ENCODE peak calls at places on chromosomes 6 and 20, in five cellular contexts. Y is HCT116, F is GM12892, P is endothelial cell of umbilical vein, R is transverse colon. J is an unnamed sample.

GRCh38 chr20:19890358-19891117 is 126.6 kb upstream of the NAA20 start:
- DNase-seq in Y (no peak), F (no peak), P (no peak), R (no peak), J (no peak)

GRCh38 chr6:50062051-50062450 is 12.3 kb upstream of the DEFB112 start:
- DNase-seq in Y (peak; percentile 2), F (no peak), P (no peak), R (no peak), J (no peak)

GRCh38 chr6:147209762-147210449 is 5.7 kb downstream of the STXBP5 start:
- DNase-seq in Y (no peak), F (no peak), P (no peak), R (no peak), J (no peak)

GRCh38 chr20:59945731-59946130 is 5.5 kb downstream of the FAM217B start:
- DNase-seq in Y (no peak), F (no peak), P (no peak), R (no peak), J (no peak)

GRCh38 chr6:41707565-41708200 is 27.7 kb downstream of the TFEB start:
- DNase-seq in Y (no peak), F (no peak), P (no peak), R (no peak), J (no peak)

GRCh38 chr20:19322061-19322985 is 109.9 kb downstream of the SLC24A3 start:
- DNase-seq in Y (no peak), F (no peak), P (no peak), R (no peak), J (no peak)

GRCh38 chr6:71289039-71289801 is 609 bp downstream of the OGFRL1 start:
- DNase-seq in Y (no peak), F (peak; percentile 31), P (peak; percentile 25), R (peak; percentile 20), J (no peak)

GRCh38 chr6:88263591-88263990 is 97.4 kb upstream of the CNR1 start:
- DNase-seq in Y (no peak), F (no peak), P (no peak), R (no peak), J (no peak)

GRCh38 chr6:72761767-72762166 is 139.9 kb downstream of the KCNQ5 start:
- DNase-seq in Y (no peak), F (no peak), P (no peak), R (no peak), J (no peak)

GRCh38 chr6:16227048-16227562 is 11.3 kb upstream of the GMPR start:
- DNase-seq in Y (no peak), F (no peak), P (no peak), R (no peak), J (no peak)

GRCh38 chr20:62141397-62142251 is 1.6 kb downstream of the PSMA7 start:
- DNase-seq in Y (no peak), F (no peak), P (peak; percentile 37), R (no peak), J (no peak)

GRCh38 chr20:62143976-62144825 is 632 bp downstream of the SS18L1 start:
- DNase-seq in Y (no peak), F (peak; percentile 61), P (peak; percentile 67), R (peak; percentile 62), J (no peak)

GRCh38 chr20:62145688-62146018 is 2.1 kb downstream of the SS18L1 start:
- DNase-seq in Y (no peak), F (no peak), P (no peak), R (no peak), J (no peak)

GRCh38 chr20:62142252-62143117 is 709 bp downstream of the PSMA7 start:
- DNase-seq in Y (no peak), F (no peak), P (peak; percentile 20), R (peak; percentile 36), J (no peak)

DNA sequence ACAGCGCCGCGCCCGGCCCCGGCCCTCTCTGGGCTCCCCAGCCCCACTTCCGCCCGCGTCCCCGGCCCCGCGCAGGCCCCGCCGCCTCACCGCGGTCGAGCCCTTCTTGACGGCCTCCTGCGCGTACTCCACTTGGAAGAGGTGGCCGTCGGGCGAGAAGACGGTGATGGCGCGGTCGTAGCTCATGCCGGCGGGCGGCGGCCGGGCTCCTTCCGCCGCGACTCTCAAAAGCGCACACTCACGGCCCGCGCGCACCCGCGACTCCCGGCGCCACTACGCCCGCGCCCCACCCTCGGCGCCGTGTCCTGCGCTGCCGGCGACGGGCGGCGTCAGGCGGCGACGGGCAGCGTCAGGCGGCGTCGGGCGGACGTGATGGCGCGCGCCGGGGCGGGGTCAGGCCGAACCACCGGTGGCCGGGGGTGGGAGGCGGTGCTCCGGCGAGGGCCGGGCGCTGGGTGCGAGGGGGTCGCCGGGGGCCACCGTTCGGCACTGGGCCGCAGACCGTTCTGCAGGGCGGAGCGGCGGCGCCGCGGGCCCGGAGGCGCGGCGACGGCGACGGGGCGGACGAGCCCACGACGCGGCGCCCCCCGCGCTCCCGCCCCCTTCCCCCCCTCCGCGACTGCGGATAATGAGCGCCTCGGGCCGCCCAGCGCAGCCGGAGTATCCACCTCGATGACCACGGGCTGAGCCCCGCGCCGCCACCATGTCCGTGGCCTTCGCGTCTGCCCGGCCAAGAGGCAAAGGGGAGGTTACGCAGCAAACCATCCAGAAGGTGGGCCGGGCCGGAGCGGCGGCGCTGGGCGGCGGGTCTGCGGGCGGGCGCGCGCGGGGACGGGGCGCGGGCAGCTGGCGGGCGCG is at the start of the genes PSMA7 and SS18L1:
- DNase-seq in Y (peak; percentile 50), F (peak; percentile 90), P (peak; percentile 81), R (peak; percentile 89), J (peak; percentile 95)
- TF ChIP-seq POLR2A in Y (peak; percentile 64), F (peak; percentile 75), P (peak; percentile 70), R (peak; percentile 81), J (no peak)

GRCh38 chr20:10433623-10434466 is at the start of gene MKKS:
- DNase-seq in Y (peak; percentile 80), F (peak; percentile 66), P (peak; percentile 90), R (peak; percentile 93), J (peak; percentile 55)
- TF ChIP-seq POLR2AphosphoS5 in Y (no peak), F (no peak), P (no peak), R (peak; percentile 43), J (no peak)

GRCh38 chr6:11425431-11425871 is 112.1 kb upstream of the TMEM170B start:
- DNase-seq in Y (no peak), F (no peak), P (no peak), R (no peak), J (no peak)
- TF ChIP-seq POLR2A in Y (no peak), F (no peak), P (no peak), R (no peak), J (no peak)

DNA sequence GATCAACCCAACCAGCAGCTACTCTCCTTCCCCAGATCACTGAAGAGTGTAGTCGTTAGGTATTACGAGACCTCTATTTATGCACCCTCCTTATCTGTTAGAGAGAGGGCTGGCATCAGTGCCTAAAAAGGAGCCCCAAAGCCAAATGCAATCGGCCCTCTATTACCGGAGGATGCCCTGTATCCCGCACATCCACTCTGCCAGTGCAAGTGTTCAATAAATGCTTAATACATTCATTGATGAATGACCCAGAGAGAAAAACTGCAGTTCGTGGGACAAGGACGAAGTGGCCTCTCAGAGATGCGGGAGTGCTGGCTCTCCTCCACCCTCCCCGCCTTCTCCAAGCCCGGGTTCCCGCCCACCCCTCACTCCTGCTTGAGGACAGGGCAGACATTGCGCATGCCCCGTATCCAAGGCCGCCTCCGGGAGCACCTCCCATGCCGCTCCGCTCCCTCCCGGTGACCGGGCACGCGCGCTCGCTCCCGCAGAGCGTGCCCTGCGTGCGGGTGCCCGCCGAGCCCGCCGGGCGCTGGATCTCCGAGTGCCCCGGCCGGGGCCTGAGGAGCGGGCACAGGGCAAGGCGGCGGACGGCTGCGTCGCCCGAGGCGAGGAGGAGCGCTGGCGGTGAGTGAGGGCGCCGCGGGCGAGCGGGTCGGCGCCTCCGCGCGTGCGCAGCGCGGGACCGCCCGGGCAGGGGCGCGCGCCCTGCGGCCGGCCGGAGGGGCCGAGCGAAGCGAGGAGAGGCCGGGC is 27.2 kb upstream of the BTBD3 start:
- DNase-seq in Y (peak; percentile 78), F (peak; percentile 5), P (peak; percentile 95), R (peak; percentile 87), J (peak; percentile 16)
- TF ChIP-seq POLR2AphosphoS5 in Y (peak; percentile 83), F (no peak), P (peak; percentile 73), R (peak; percentile 85), J (no peak)

GRCh38 chr6:10720229-10720959 is 2.5 kb upstream of the TMEM14C start:
- DNase-seq in Y (no peak), F (peak; percentile 19), P (peak; percentile 54), R (peak; percentile 43), J (peak; percentile 37)
- TF ChIP-seq POLR2A in Y (no peak), F (peak; percentile 67), P (peak; percentile 77), R (peak; percentile 74), J (no peak)

DNA sequence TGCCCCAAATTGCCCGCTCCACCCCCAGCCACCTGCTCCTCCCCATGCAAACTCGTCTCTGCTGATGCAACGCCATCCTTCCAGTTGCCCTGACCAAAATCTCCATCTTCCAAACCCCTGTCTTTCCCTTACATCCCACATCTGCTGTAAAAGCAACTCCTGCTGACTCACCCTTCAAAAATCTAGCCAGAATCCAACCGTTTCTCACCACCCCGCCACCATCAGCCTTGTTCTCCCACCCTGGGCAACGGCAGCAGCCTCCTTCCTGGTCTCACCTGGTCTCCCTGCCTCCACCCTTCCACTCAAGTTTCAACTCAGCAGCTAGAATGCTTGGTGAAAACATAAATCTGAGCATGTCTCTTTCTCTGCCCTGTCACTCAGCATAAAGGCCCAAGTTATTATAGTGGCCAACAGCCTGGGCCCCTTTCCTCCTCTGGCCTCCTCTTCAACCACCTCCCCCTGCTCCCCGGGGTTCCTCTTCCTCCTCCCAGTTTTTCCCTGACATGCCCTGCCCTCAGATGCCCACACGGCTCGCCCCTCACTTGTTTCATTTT is 7.2 kb upstream of the SYNJ2 start:
- DNase-seq in Y (no peak), F (no peak), P (no peak), R (no peak), J (no peak)
- TF ChIP-seq POLR2AphosphoS5 in Y (no peak), F (no peak), P (no peak), R (no peak), J (no peak)

GRCh38 chr6:106702451-106703110 is 73.2 kb downstream of the QRSL1 start:
- DNase-seq in Y (no peak), F (peak; percentile 32), P (no peak), R (peak; percentile 20), J (peak; percentile 42)
- TF ChIP-seq POLR2A in Y (no peak), F (no peak), P (no peak), R (no peak), J (no peak)

DNA sequence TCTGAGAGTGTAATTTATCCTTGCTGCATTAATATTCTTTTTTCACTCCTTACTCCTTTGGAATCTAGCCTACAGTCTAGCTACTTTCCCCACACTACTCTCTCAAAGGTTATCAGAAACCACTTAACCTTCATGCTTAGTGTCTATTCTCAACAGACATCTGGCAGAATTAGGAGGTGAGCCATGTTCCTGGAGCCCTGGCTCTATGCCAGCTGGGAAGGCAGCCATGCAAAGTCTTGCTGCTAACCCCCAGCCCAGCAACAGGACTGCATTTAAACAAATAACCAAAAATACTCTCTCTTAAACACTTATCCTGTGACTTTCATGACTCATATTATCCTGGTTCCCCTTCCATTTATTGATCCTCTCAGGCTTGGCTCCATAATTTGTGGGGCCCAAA is 260.2 kb downstream of the BCKDHB start:
- DNase-seq in Y (no peak), F (no peak), P (peak; percentile 69), R (no peak), J (no peak)
- TF ChIP-seq POLR2AphosphoS5 in Y (no peak), F (no peak), P (no peak), R (no peak), J (no peak)